ENCODE peak calls at places on chromosomes 6 and 20, in nine cellular contexts. Z is NCI-H524; C is activated CD8-positive, alpha-beta memory T cell treated with anti-CD3 and anti-CD28 coated beads for 24 hours; M is kidney glomerular epithelial cell; K is CD8-positive, alpha-beta T cell; W is NCI-H774; T is prostate gland; B is AML-193; E is activated CD4-positive, alpha-beta T cell treated with anti-CD3 and anti-CD28 coated beads for 1 hour. F is an unnamed sample.

GRCh38 chr6:4212588-4212987 is 77.2 kb upstream of the ECI2 start:
- DNase-seq in Z (no peak), C (no peak), M (no peak), K (no peak), W (no peak), T (no peak), B (no peak), E (no peak), F (no peak)

GRCh38 chr6:70547313-70547712 is 19.4 kb upstream of the SDHAF4 start:
- DNase-seq in Z (no peak), C (no peak), M (peak; percentile 23), K (no peak), W (no peak), T (no peak), B (peak; percentile 29), E (no peak), F (peak; percentile 14)

GRCh38 chr6:42694586-42694985 is 27.8 kb downstream of the PRPH2 start:
- DNase-seq in Z (no peak), C (no peak), M (peak; percentile 30), K (no peak), W (no peak), T (no peak), B (no peak), E (no peak), F (no peak)

GRCh38 chr6:141521440-141521839 is 611.3 kb upstream of the GJE1 start:
- DNase-seq in Z (no peak), C (no peak), M (no peak), K (no peak), W (no peak), T (no peak), B (no peak), E (no peak), F (no peak)

GRCh38 chr6:31175961-31176360 is 5.5 kb upstream of the POU5F1 start:
- DNase-seq in Z (no peak), C (no peak), M (no peak), K (no peak), W (no peak), T (no peak), B (no peak), E (no peak), F (no peak)

GRCh38 chr20:32830437-32830836 is 10.7 kb downstream of the MAPRE1 start:
- DNase-seq in Z (no peak), C (no peak), M (no peak), K (no peak), W (no peak), T (peak; percentile 62), B (peak; percentile 80), E (no peak), F (no peak)

GRCh38 chr6:79453558-79454042 is 83.6 kb downstream of the LCA5 start:
- DNase-seq in Z (no peak), C (no peak), M (peak; percentile 58), K (no peak), W (no peak), T (peak; percentile 15), B (peak; percentile 25), E (no peak), F (no peak)

GRCh38 chr20:58623579-58624473 is 27.3 kb upstream of the STX16 start:
- DNase-seq in Z (no peak), C (no peak), M (peak; percentile 91), K (no peak), W (no peak), T (no peak), B (no peak), E (no peak), F (no peak)

GRCh38 chr6:64270083-64270482 is 634.5 kb downstream of the PHF3 start:
- DNase-seq in Z (no peak), C (no peak), M (no peak), K (no peak), W (no peak), T (no peak), B (no peak), E (no peak), F (no peak)

GRCh38 chr20:41783423-41784220 is 165.4 kb upstream of the CHD6 start:
- DNase-seq in Z (no peak), C (no peak), M (no peak), K (no peak), W (no peak), T (no peak), B (no peak), E (no peak), F (no peak)

GRCh38 chr20:43941476-43942212 is 27.0 kb downstream of the TOX2 start:
- DNase-seq in Z (no peak), C (no peak), M (no peak), K (no peak), W (no peak), T (no peak), B (peak; percentile 78), E (no peak), F (peak; percentile 21)

GRCh38 chr20:1536893-1537730 is 20.4 kb downstream of the SIRPD start:
- DNase-seq in Z (no peak), C (no peak), M (no peak), K (no peak), W (no peak), T (no peak), B (peak; percentile 64), E (no peak), F (no peak)

GRCh38 chr6:11315743-11316437 is 83.4 kb upstream of the NEDD9 start:
- DNase-seq in Z (no peak), C (no peak), M (peak; percentile 64), K (no peak), W (no peak), T (peak; percentile 22), B (no peak), E (no peak), F (no peak)

GRCh38 chr20:44711237-44711636 is 3.9 kb upstream of the CCN5 start:
- DNase-seq in Z (no peak), C (no peak), M (no peak), K (no peak), W (no peak), T (no peak), B (no peak), E (no peak), F (no peak)

GRCh38 chr20:41054463-41055230 is 26.0 kb downstream of the TOP1 start:
- DNase-seq in Z (no peak), C (no peak), M (no peak), K (no peak), W (no peak), T (no peak), B (no peak), E (no peak), F (no peak)

GRCh38 chr20:59772931-59773913 is 160.2 kb downstream of the SYCP2 start:
- DNase-seq in Z (no peak), C (no peak), M (no peak), K (no peak), W (no peak), T (no peak), B (no peak), E (no peak), F (no peak)

GRCh38 chr6:98416027-98416426 is 418.3 kb upstream of the POU3F2 start:
- DNase-seq in Z (no peak), C (no peak), M (no peak), K (no peak), W (peak; percentile 61), T (no peak), B (no peak), E (no peak), F (no peak)

GRCh38 chr6:77834591-77834996 is 181.8 kb downstream of the MEI4 start:
- DNase-seq in Z (no peak), C (no peak), M (no peak), K (no peak), W (no peak), T (no peak), B (no peak), E (no peak), F (no peak)

GRCh38 chr6:168968228-168968627 is 285.4 kb downstream of the THBS2 start:
- DNase-seq in Z (peak; percentile 44), C (no peak), M (peak; percentile 55), K (no peak), W (peak; percentile 96), T (no peak), B (no peak), E (no peak), F (peak; percentile 73)

GRCh38 chr6:39048481-39049399 is at the start of gene GLP1R:
- DNase-seq in Z (no peak), C (peak; percentile 67), M (no peak), K (no peak), W (no peak), T (no peak), B (no peak), E (no peak), F (no peak)

GRCh38 chr20:44832724-44833123 is 22.4 kb upstream of the RIMS4 start:
- DNase-seq in Z (no peak), C (no peak), M (peak; percentile 3), K (no peak), W (no peak), T (no peak), B (no peak), E (no peak), F (no peak)

GRCh38 chr6:122461885-122462284 is 9.7 kb downstream of the SERINC1 start:
- DNase-seq in Z (no peak), C (no peak), M (no peak), K (no peak), W (no peak), T (no peak), B (no peak), E (no peak), F (no peak)

GRCh38 chr6:21219241-21219640 is 374.3 kb upstream of the SOX4 start:
- DNase-seq in Z (no peak), C (no peak), M (no peak), K (no peak), W (no peak), T (no peak), B (no peak), E (no peak), F (no peak)

GRCh38 chr6:159819932-159820640 is 20.0 kb downstream of the PNLDC1 start:
- DNase-seq in Z (no peak), C (no peak), M (no peak), K (no peak), W (no peak), T (no peak), B (peak; percentile 94), E (peak; percentile 14), F (peak; percentile 74)

GRCh38 chr20:3313681-3314080 is 74.7 kb upstream of the SLC4A11 start:
- DNase-seq in Z (no peak), C (no peak), M (peak; percentile 41), K (no peak), W (no peak), T (peak; percentile 41), B (peak; percentile 29), E (no peak), F (no peak)

GRCh38 chr6:114762145-114762544 is 419.3 kb upstream of the HS3ST5 start:
- DNase-seq in Z (no peak), C (no peak), M (no peak), K (no peak), W (peak; percentile 50), T (no peak), B (no peak), E (no peak), F (no peak)

GRCh38 chr20:4813076-4813838 is 91.5 kb downstream of the PRND start:
- DNase-seq in Z (no peak), C (peak; percentile 76), M (peak; percentile 48), K (no peak), W (no peak), T (no peak), B (no peak), E (no peak), F (no peak)

GRCh38 chr6:4848382-4849068 is 72.3 kb downstream of the CDYL start:
- DNase-seq in Z (no peak), C (no peak), M (no peak), K (no peak), W (no peak), T (no peak), B (no peak), E (no peak), F (no peak)